ENCODE peak calls at places on chromosomes 7 and 10, in six cellular contexts. Q is heart left ventricle, I is A549, C is HepG2, V is K562, E is esophagus squamous epithelium. U is an unnamed sample.

GRCh38 chr10:132813560-132814468 is 27.9 kb upstream of the NKX6-2 start:
- DNase-seq in V (no peak), I (no peak), C (no peak), Q (no peak), E (no peak), U (no peak)

GRCh38 chr10:131556061-131556896 is 244.8 kb upstream of the TCERG1L start:
- DNase-seq in C (no peak), E (no peak), I (no peak), V (no peak), Q (no peak), U (no peak)

GRCh38 chr10:93261961-93262610 is 188.4 kb downstream of the CYP26A1 start:
- DNase-seq in I (no peak), E (no peak), C (no peak), Q (no peak), V (no peak), U (no peak)

GRCh38 chr7:136114966-136115762 is 138.0 kb upstream of the MTPN start:
- DNase-seq in E (no peak), V (peak), I (peak), Q (peak), C (peak), U (peak)

GRCh38 chr7:44867073-44867990 is 18.0 kb downstream of the PURB start:
- DNase-seq in C (peak), V (peak), I (peak), Q (no peak), E (no peak), U (peak)

GRCh38 chr10:24866615-24867583 is 85.5 kb downstream of the PRTFDC1 start:
- DNase-seq in I (peak), V (peak), C (peak), Q (peak), E (no peak), U (no peak)

GRCh38 chr10:13043520-13043919 is 42.0 kb upstream of the CCDC3 start:
- DNase-seq in I (no peak), Q (no peak), C (no peak), E (no peak), V (no peak), U (no peak)

GRCh38 chr10:114868801-114869200 is 47.2 kb downstream of the FHIP2A start:
- DNase-seq in E (no peak), I (no peak), Q (no peak), C (no peak), V (no peak), U (no peak)

GRCh38 chr7:85508642-85509429 is 322.0 kb upstream of the SEMA3D start:
- DNase-seq in I (no peak), C (no peak), V (no peak), E (no peak), Q (no peak), U (no peak)

GRCh38 chr10:86904600-86904999 is 52.8 kb downstream of the MMRN2 start:
- DNase-seq in C (no peak), E (no peak), I (no peak), V (no peak), Q (no peak), U (no peak)

GRCh38 chr7:129845178-129845971 is 107.4 kb downstream of the UBE2H start:
- DNase-seq in V (no peak), C (no peak), E (no peak), Q (no peak), I (no peak), U (no peak)

GRCh38 chr7:45662018-45662417 is 87.8 kb downstream of the ADCY1 start:
- DNase-seq in C (no peak), I (no peak), E (no peak), V (no peak), Q (no peak), U (no peak)

GRCh38 chr7:106372595-106373318 is 88.0 kb upstream of the NAMPT start:
- DNase-seq in E (no peak), C (no peak), V (no peak), Q (no peak), I (no peak), U (no peak)

GRCh38 chr7:101996131-101996691 is 178.8 kb downstream of the CUX1 start:
- DNase-seq in I (no peak), C (no peak), E (no peak), Q (no peak), V (no peak), U (no peak)

GRCh38 chr7:89316584-89316983 is 521.0 kb upstream of the TEX47 start:
- DNase-seq in V (no peak), C (no peak), I (no peak), E (no peak), Q (no peak), U (no peak)

GRCh38 chr10:110206988-110207804 is at the start of gene MXI1:
- DNase-seq in I (peak), V (peak), C (peak), E (peak), Q (peak), U (peak)

GRCh38 chr7:54811925-54812264 is 52.9 kb upstream of the SEC61G start:
- DNase-seq in Q (peak), I (no peak), V (no peak), C (no peak), E (no peak), U (no peak)

GRCh38 chr10:133611079-133611478 is 15.5 kb downstream of the FRG2B start:
- DNase-seq in Q (no peak), C (no peak), I (no peak), E (no peak), V (no peak), U (no peak)

GRCh38 chr7:135710417-135711138 is 17.4 kb downstream of the SLC13A4 start:
- DNase-seq in C (peak), E (no peak), Q (no peak), I (peak), V (peak), U (peak)

GRCh38 chr7:31540786-31541185 is 26.9 kb downstream of the ITPRID1 start:
- DNase-seq in Q (no peak), E (no peak), I (no peak), C (no peak), V (no peak), U (no peak)

GRCh38 chr10:34339816-34340553 is 475.1 kb downstream of the PARD3 start:
- DNase-seq in C (no peak), Q (no peak), I (no peak), E (no peak), V (no peak), U (no peak)

GRCh38 chr10:66928791-66929190 is 3.0 kb downstream of the LRRTM3 start:
- DNase-seq in V (no peak), I (no peak), C (no peak), E (no peak), Q (no peak), U (no peak)

GRCh38 chr7:100444311-100445278 is 8.3 kb upstream of the PPP1R35 start:
- DNase-seq in E (no peak), Q (no peak), V (peak), I (peak), C (peak), U (peak)

GRCh38 chr7:85068796-85069195 is 118.1 kb downstream of the SEMA3D start:
- DNase-seq in E (no peak), Q (no peak), I (peak), V (no peak), C (no peak), U (no peak)

GRCh38 chr10:113273877-113274829 is 278.7 kb upstream of the HABP2 start:
- DNase-seq in E (no peak), C (no peak), I (no peak), Q (peak), V (no peak), U (no peak)

GRCh38 chr7:68858497-68858896 is 739.8 kb upstream of the AUTS2 start:
- DNase-seq in Q (no peak), I (no peak), V (no peak), C (no peak), E (no peak), U (no peak)

GRCh38 chr7:87784424-87784823 is 91.7 kb downstream of the SLC25A40 start:
- DNase-seq in Q (no peak), V (no peak), C (no peak), E (no peak), I (no peak), U (no peak)

GRCh38 chr10:16756561-16757221 is 60.5 kb downstream of the RSU1 start:
- DNase-seq in Q (no peak), V (no peak), I (no peak), C (no peak), E (no peak), U (no peak)

GRCh38 chr10:119832956-119833355 is 39.7 kb downstream of the MCMBP start:
- DNase-seq in I (no peak), C (no peak), Q (no peak), V (no peak), E (no peak), U (no peak)

GRCh38 chr7:155609185-155609584 is 35.3 kb upstream of the RBM33 start:
- DNase-seq in V (no peak), Q (no peak), C (no peak), I (no peak), E (no peak), U (no peak)

GRCh38 chr7:127650842-127651555 is 995 bp upstream of the SND1 start:
- DNase-seq in C (no peak), I (no peak), Q (no peak), E (no peak), V (no peak), U (peak)

GRCh38 chr10:70799124-70799523 is 13.9 kb upstream of the TBATA start:
- DNase-seq in V (no peak), E (no peak), Q (no peak), C (no peak), I (no peak), U (no peak)

GRCh38 chr7:151993977-151994676 is 31.3 kb upstream of the GALNT11 start:
- DNase-seq in Q (no peak), C (no peak), V (no peak), I (no peak), E (no peak), U (peak)

GRCh38 chr7:107014381-107015023 is 30.0 kb upstream of the PRKAR2B start:
- DNase-seq in Q (peak), E (no peak), I (no peak), V (no peak), C (no peak), U (peak)

GRCh38 chr10:49068672-49069217 is 46.6 kb downstream of the VSTM4 start:
- DNase-seq in Q (no peak), V (no peak), E (no peak), I (no peak), C (no peak), U (no peak)

GRCh38 chr7:158601090-158601489 is 13.5 kb upstream of the PTPRN2 start:
- DNase-seq in Q (no peak), I (no peak), C (no peak), E (no peak), V (no peak), U (no peak)

DNA sequence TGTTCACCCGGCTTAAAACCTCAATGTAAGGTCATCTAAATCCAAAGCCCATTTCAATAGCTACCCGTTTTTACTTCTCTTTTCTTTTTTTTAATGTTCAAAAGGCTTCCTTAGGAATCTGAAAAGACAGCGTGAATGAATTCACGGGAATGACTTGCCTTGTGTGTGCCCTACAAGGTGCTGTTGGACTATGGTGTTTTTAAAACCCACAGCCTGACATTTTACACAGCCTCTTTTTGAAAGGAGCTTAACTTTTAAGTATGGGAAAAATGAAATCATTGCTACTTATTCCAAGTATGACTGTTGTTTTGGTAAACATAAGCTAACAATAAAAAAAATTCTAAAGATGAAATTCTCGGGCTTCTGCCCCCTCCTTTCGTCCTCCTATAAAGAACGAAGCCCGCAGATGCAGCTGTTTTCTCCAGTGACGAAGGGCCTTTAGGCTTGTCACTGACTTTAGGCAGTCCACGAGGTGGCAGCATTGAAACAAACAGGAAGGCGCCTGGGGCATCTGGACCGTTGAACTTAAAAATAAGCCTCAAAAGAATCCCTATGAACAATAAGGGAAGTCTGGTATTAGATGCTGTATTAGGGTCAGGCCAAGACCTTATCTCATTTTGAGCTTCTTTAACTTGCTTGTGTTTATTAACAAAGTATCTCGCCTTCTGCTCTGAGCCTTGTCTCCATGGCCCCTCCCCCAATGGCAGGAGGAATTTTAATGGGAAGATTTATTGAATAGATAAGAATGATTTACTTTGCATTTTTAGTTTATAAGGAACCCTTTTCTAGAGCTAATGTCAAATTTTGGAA is 141.2 kb downstream of the NRP1 start:
- DNase-seq in Q (peak), I (peak), E (peak), C (peak), V (peak), U (peak)
- TF ChIP-seq POLR2A in Q (no peak), I (no peak), E (no peak), C (no peak), V (no peak), U (no peak)

DNA sequence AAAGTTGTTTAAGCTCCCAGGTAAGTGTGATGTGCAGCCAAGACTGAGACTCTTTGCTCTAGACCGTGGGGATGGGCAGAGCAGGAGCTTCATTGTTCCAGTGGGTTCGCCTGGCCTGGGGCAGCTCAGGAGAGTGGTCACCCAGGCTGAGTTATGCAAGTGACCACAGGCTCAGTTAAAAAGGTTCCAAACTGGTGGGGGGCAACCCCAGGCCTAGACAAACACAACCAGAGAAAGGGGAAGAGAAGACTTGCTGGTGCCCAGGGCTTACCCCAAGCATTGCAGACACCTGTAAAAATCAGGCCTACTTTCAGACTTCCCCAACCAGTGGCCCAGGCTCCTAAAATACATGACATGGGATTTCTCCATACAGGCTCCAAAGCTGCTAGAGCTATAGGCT is 21.6 kb downstream of the CREB3L2 start:
- DNase-seq in Q (no peak), V (no peak), E (no peak), C (no peak), I (no peak), U (no peak)
- TF ChIP-seq POLR2A in Q (no peak), V (no peak), E (no peak), C (no peak), I (no peak), U (no peak)

DNA sequence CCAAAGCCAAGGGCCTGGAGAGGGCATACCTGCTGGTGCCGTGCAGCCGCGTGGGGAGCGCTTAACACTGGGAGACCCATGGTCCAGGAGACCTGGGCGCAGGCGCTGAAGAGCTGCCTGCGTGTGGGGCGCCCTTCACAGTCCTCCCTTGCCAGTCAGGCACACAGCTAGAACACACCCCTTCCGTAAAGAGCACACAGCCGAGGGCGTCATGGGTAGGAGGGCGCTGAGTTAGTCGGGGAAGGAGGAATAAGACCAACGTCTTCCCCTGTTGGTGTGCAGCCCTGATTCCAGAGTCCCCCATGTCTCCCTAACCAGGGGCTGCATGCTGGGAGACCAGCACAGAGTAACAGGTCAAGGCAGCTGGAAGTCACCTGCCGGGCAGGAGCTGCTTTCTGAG is 273.9 kb downstream of the USP6NL start:
- DNase-seq in C (no peak), V (no peak), Q (peak), I (no peak), E (no peak), U (no peak)
- TF ChIP-seq POLR2A in C (no peak), V (no peak), Q (no peak), I (no peak), E (no peak), U (no peak)

DNA sequence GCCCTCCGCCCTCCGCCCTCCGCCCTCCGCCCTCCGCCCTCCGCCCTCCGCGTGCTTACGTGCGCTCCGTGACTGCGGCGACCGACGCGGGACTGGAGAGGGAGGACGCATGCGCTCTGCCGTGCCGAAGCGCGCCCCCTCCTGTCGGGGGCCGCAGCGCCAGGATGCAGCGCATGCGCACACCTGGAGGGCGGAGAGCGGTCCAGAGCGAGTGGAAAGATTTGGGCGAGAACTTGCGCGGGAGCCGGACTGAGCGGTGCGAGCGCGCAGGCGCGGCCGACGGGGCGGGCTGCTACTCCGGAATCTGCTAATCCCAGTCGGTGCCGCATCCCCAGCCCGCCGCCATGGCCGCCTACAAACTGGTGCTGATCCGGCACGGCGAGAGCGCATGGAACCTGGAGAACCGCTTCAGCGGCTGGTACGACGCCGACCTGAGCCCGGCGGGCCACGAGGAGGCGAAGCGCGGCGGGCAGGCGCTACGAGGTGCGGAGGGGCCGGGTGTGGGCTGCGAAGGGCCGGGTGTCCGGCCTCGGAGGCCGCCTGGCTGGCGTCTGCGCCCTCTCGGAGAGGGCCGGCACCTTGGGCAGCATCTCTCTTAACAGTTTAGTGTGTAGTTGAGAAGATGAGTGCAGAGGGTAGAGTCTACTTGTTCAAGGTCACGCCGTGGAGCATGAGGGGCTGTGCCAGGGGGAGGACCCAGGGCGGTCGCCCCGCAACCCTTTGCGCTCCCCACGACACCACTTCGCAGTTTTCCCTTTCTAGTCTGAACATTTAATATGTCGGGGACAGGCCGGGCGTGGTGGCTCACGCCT is at the start of gene PGAM1:
- DNase-seq in I (peak), V (peak), Q (peak), C (peak), E (peak), U (peak)
- TF ChIP-seq POLR2A in I (peak), V (peak), Q (peak), C (peak), E (peak), U (peak)

DNA sequence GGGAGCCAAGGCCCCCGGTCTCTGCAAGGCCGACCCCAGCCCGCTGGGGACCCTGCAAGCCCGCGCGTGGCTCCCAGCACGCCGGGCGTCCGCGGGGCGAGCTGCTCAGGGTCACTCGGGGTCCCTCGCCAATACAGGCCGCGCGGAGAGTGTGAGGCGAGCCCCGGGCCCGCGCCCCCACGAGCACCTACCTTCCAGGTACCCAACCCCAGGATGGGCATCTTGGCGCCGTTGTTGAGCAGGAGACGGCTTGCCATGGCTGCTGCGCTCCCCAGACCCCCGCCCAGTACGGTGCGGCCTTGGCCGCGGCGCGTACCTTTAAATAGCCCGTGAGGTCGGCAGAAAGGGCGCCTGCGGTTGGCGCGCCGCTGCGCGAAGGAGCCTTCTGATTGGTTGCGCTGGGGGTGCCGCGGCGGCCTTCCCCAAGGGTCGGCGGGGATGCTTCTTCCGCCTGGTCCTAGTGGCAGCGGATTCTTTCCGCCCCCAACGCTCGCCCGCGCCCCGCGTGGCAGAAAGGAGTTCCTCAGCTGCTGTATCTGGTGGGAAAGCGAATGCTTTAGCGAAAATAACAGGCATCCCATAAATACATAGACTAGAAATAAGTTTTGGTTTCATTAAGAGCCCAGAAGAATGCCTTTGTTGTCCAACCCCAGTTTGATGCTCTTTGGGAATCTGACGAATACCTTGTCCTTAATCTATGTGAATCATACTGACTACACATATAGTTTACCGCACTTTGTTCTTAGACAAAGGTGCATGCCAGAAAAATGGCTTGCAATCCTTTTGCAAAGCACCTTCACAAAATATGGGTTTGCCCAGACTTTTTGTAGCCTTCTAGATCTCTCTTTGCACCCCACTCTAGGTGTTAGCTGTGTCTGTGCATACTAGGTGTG is at the start of gene AKR1B1:
- DNase-seq in E (peak), C (peak), I (peak), Q (peak), V (peak), U (peak)
- TF ChIP-seq POLR2A in E (no peak), C (peak), I (peak), Q (peak), V (no peak), U (no peak)

U was measured in erythroblast.